ENCODE peak calls at places on chromosomes 13 and 19, in seven cellular contexts. S is esophagus squamous epithelium; X is activated naive CD4-positive, alpha-beta T cell; N is aorta; A is stimulated activated CD4-positive, alpha-beta T cell treated with anti-CD3 and anti-CD28 coated beads, Interleukin-4, amount 100 ng/mL, for 48 hours; P is T follicular helper cell; B is progenitor cell of endocrine pancreas. V is an unnamed sample.

GRCh38 chr13:40077396-40078027 is 422.1 kb downstream of the COG6 start:
- DNase-seq in S (no peak), X (no peak), P (no peak), A (no peak), N (no peak), B (no peak), V (no peak)

GRCh38 chr13:112893570-112894422 is 75.2 kb upstream of the MCF2L start:
- DNase-seq in X (no peak), B (peak), A (no peak), N (peak), P (no peak), S (no peak), V (no peak)

GRCh38 chr13:112867301-112867711 is 101.7 kb upstream of the MCF2L start:
- DNase-seq in B (no peak), A (no peak), S (no peak), P (no peak), X (no peak), N (no peak), V (no peak)

GRCh38 chr19:32691952-32692726 is 518 bp downstream of the NUDT19 start:
- DNase-seq in B (no peak), N (peak), P (no peak), A (no peak), X (peak), S (peak), V (peak)

GRCh38 chr13:45786293-45786920 is 65.1 kb downstream of the SIAH3 start:
- DNase-seq in B (no peak), X (no peak), N (no peak), P (no peak), S (no peak), A (no peak), V (peak)

GRCh38 chr13:50594276-50594970 is 249.1 kb downstream of the DLEU7 start:
- DNase-seq in P (no peak), A (peak), X (no peak), S (no peak), N (no peak), B (peak), V (no peak)

GRCh38 chr13:80115616-80116015 is 225.3 kb downstream of the SPRY2 start:
- DNase-seq in S (no peak), P (no peak), B (no peak), X (no peak), N (no peak), A (no peak), V (no peak)

GRCh38 chr13:109396266-109396665 is 390.1 kb downstream of the IRS2 start:
- DNase-seq in N (no peak), S (no peak), B (no peak), A (no peak), X (no peak), P (no peak), V (no peak)

GRCh38 chr13:24148414-24149305 is 11.9 kb upstream of the SPATA13 start:
- DNase-seq in S (no peak), A (no peak), B (no peak), X (no peak), P (no peak), N (no peak), V (no peak)

GRCh38 chr19:16587031-16588023 is 15.1 kb upstream of the SLC35E1 start:
- DNase-seq in A (peak), X (peak), P (peak), S (no peak), B (no peak), N (peak), V (peak)

GRCh38 chr13:24502567-24503375 is 9.8 kb downstream of the PARP4 start:
- DNase-seq in A (no peak), P (no peak), B (no peak), X (no peak), S (no peak), N (no peak), V (no peak)

GRCh38 chr19:1241417-1242095 is at the start of gene ATP5F1D:
- DNase-seq in S (no peak), B (peak), P (peak), N (peak), A (peak), X (peak), V (peak)

GRCh38 chr13:43431279-43431678 is 355.5 kb downstream of the ENOX1 start:
- DNase-seq in S (no peak), P (no peak), X (no peak), A (no peak), N (no peak), B (no peak), V (no peak)

GRCh38 chr13:102145750-102146149 is 256.1 kb downstream of the FGF14 start:
- DNase-seq in A (no peak), S (no peak), N (no peak), P (no peak), B (no peak), X (no peak), V (no peak)